ENCODE peak calls at places on chromosomes 12 and 14, in seven cellular contexts. T is endothelial cell of umbilical vein, J is body of pancreas, G is suprapubic skin, O is adrenal gland, R is stomach, A is transverse colon. Q is an unnamed sample.

GRCh38 chr12:24175949-24176348 is 226.5 kb upstream of the SOX5 start:
- DNase-seq in T (no peak), O (no peak), A (no peak), G (no peak), J (no peak), R (no peak), Q (no peak)

GRCh38 chr12:31620311-31620710 is 29.4 kb upstream of the DENND5B start:
- DNase-seq in G (no peak), O (no peak), A (no peak), J (no peak), R (no peak), T (no peak), Q (no peak)

GRCh38 chr12:11651377-11651776 is 1.9 kb downstream of the ETV6 start:
- DNase-seq in T (no peak), A (no peak), R (no peak), O (no peak), G (no peak), J (no peak), Q (no peak)

GRCh38 chr12:72246370-72246769 is 25.8 kb upstream of the TRHDE start:
- DNase-seq in G (no peak), J (no peak), R (no peak), O (no peak), T (no peak), A (no peak), Q (no peak)

GRCh38 chr14:99754141-99755067 is 38.8 kb upstream of the EML1 start:
- DNase-seq in R (no peak), J (no peak), G (no peak), A (no peak), O (peak; percentile 80), T (peak; percentile 64), Q (no peak)

GRCh38 chr14:81535399-81536124 is 1.9 kb upstream of the SEL1L start:
- DNase-seq in J (no peak), O (no peak), G (no peak), T (no peak), R (no peak), A (no peak), Q (no peak)

GRCh38 chr14:104935955-104936354 is 11.3 kb downstream of the PLD4 start:
- DNase-seq in T (no peak), R (no peak), G (no peak), A (no peak), J (peak; percentile 4), O (no peak), Q (no peak)

GRCh38 chr14:100290607-100291304 is 15.5 kb downstream of the SLC25A29 start:
- DNase-seq in J (peak; percentile 4), T (no peak), A (no peak), G (peak; percentile 50), R (no peak), O (peak; percentile 13), Q (no peak)

GRCh38 chr12:152440-152839 is 61.5 kb downstream of the SLC6A12 start:
- DNase-seq in T (no peak), A (no peak), J (no peak), O (no peak), G (no peak), R (no peak), Q (no peak)

GRCh38 chr14:71675126-71675901 is 256.9 kb upstream of the RGS6 start:
- DNase-seq in G (no peak), J (no peak), A (no peak), O (no peak), R (no peak), T (no peak), Q (no peak)

GRCh38 chr12:8847435-8847834 is 25.0 kb downstream of the A2ML1 start:
- DNase-seq in J (no peak), O (no peak), T (no peak), G (no peak), R (no peak), A (no peak), Q (no peak)

GRCh38 chr12:108821407-108822397 is 35.7 kb downstream of the SSH1 start:
- DNase-seq in T (no peak), J (no peak), O (no peak), G (no peak), R (no peak), A (no peak), Q (no peak)

GRCh38 chr14:60051690-60052324 is 39.9 kb upstream of the PCNX4 start:
- DNase-seq in R (no peak), O (no peak), T (no peak), J (no peak), A (no peak), G (no peak), Q (no peak)

GRCh38 chr14:34368971-34369665 is 92.9 kb downstream of the SPTSSA start:
- DNase-seq in T (no peak), O (no peak), J (no peak), R (no peak), G (no peak), A (no peak), Q (no peak)

GRCh38 chr14:99781091-99781490 is 12.1 kb upstream of the EML1 start:
- DNase-seq in O (no peak), T (no peak), J (no peak), R (no peak), G (no peak), A (no peak), Q (no peak)

GRCh38 chr12:133203344-133204263 is 22.3 kb downstream of the ZNF268 start:
- DNase-seq in R (no peak), G (no peak), A (no peak), O (no peak), J (no peak), T (no peak), Q (no peak)

GRCh38 chr14:38405851-38406630 is 150.1 kb upstream of the CLEC14A start:
- DNase-seq in O (no peak), J (no peak), R (no peak), G (no peak), T (peak; percentile 54), A (no peak), Q (no peak)

GRCh38 chr12:131986847-131987398 is 37.2 kb downstream of the EP400 start:
- DNase-seq in A (no peak), J (no peak), R (no peak), O (no peak), T (no peak), G (no peak), Q (no peak)

GRCh38 chr12:131987552-131987951 is 37.8 kb downstream of the EP400 start:
- DNase-seq in G (no peak), T (no peak), O (no peak), A (no peak), J (no peak), R (no peak), Q (no peak)

GRCh38 chr12:131988054-131988796 is 38.5 kb downstream of the EP400 start:
- DNase-seq in R (no peak), T (no peak), G (no peak), J (no peak), A (no peak), O (no peak), Q (no peak)

GRCh38 chr12:131985145-131985875 is 35.6 kb downstream of the EP400 start:
- DNase-seq in G (no peak), R (peak; percentile 28), O (peak; percentile 26), A (no peak), T (no peak), J (no peak), Q (peak; percentile 27)

GRCh38 chr12:131986361-131986760 is 36.6 kb downstream of the EP400 start:
- DNase-seq in G (no peak), A (no peak), O (no peak), T (no peak), J (no peak), R (no peak), Q (no peak)
- H3K36me3 ChIP-seq in G (peaks cover 95% of the 10 kb centered on the region), A (no peaks in the 10 kb centered on the region), O (peaks cover 80% of the 10 kb centered on the region), T (peaks cover 39% of the 10 kb centered on the region), J (no peaks in the 10 kb centered on the region), R (peaks cover 100% of the 10 kb centered on the region), Q (peaks cover 48% of the 10 kb centered on the region)

GRCh38 chr12:111435661-111436201 is 30.0 kb downstream of the SH2B3 start:
- DNase-seq in J (no peak), G (no peak), T (no peak), O (no peak), A (no peak), R (no peak), Q (peak; percentile 23)

GRCh38 chr12:111436266-111436665 is 30.5 kb downstream of the SH2B3 start:
- DNase-seq in R (no peak), J (no peak), O (no peak), T (no peak), G (no peak), A (no peak), Q (no peak)

GRCh38 chr12:111436811-111437210 is 31.1 kb downstream of the SH2B3 start:
- DNase-seq in G (no peak), O (no peak), R (no peak), A (no peak), J (no peak), T (no peak), Q (no peak)

GRCh38 chr12:111434049-111434448 is 28.3 kb downstream of the SH2B3 start:
- DNase-seq in R (no peak), T (no peak), O (no peak), A (no peak), G (no peak), J (no peak), Q (no peak)

DNA sequence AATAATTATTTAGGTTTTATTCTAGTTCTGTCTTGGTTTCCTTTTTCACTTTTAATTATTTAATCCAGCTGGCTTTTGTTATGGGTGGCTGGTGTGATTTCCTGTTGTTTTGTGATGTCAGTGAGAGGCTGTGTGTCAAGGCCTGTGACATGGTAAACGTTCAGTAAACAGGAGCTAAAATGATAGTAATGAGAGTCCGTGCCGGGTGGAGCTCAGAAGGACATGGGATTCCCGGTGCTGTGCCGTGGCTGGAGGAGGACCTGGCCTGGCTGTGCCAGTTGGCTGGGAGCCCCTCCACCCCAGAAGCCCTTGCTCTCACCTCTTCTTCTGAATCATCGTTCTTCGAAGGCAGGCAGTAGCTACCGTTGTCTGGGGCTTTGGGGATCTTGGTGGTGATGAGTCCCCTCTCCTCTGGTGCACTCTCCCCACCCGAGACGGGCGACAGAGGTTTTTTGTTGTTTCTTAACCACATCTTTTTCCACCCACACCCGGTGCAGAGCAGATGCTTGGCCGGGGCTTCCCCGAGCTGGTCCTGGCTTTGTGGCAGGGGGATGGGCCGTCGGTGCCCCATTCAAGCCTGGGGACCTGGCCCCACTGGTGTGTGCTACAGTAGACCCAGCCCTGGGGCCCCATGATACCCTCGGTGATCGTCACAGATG is 29.1 kb downstream of the SH2B3 start:
- DNase-seq in J (peak; percentile 68), G (peak; percentile 80), O (peak; percentile 84), R (no peak), T (peak; percentile 83), A (peak; percentile 74), Q (no peak)
- TF ChIP-seq POLR2A in J (no peak), G (no peak), O (no peak), R (no peak), T (no peak), A (peak; percentile 52), Q (peak; percentile 27)

DNA sequence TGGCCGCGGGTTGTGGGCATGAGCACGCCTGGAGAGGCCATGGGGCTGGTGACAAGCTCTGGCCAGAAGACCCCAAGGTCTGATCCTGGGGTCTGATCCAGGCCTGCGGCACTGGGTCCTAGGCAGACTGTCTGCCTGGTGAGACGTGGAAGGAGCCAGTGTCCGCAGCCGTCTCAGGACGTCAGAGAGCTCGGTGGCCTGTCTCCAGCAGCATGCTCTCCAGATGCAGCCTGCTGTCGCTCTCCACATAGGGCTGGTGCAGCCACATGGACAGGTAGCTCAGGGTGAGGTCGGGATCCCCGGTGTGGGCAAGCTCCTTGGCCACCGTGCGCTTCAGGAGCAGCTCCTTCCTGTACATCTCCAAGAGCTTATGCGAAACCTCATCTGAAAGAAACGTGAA is 14.3 kb downstream of the CINP start:
- DNase-seq in J (no peak), T (no peak), A (no peak), G (peak; percentile 50), O (no peak), R (no peak), Q (no peak)
- H3K36me3 ChIP-seq in J (peaks cover 3% of the 10 kb centered on the region), T (peaks cover 20% of the 10 kb centered on the region), A (no peaks in the 10 kb centered on the region), G (peaks cover 89% of the 10 kb centered on the region), O (peaks cover 66% of the 10 kb centered on the region), R (peaks cover 98% of the 10 kb centered on the region), Q (peaks cover 35% of the 10 kb centered on the region)

GRCh38 chr12:121288158-121288848 is 8.2 kb downstream of the CAMKK2 start:
- DNase-seq in R (no peak), J (no peak), T (no peak), A (no peak), O (no peak), G (no peak), Q (no peak)
- TF ChIP-seq POLR2A in R (no peak), J (no peak), T (no peak), A (no peak), O (no peak), G (no peak), Q (no peak)

Q was measured in thyroid gland.